ENCODE peak calls at places on chromosome 12, in ten cellular contexts. I is omental fat pad; V is CD8-positive, alpha-beta T cell; P is CD4-positive, alpha-beta T cell; L is MM.1S; G is GM12865; K is neural crest cell; Q is GM13976; N is choroid plexus epithelial cell; D is tibial artery. R is an unnamed sample.

GRCh38 chr12:101563197-101563596 is 31.6 kb upstream of the MYBPC1 start:
- DNase-seq in I (no peak), P (no peak), G (no peak), L (no peak), N (no peak), Q (no peak), D (no peak), V (no peak), K (no peak), R (no peak)

GRCh38 chr12:67590122-67590795 is 58.3 kb upstream of the DYRK2 start:
- DNase-seq in D (no peak), K (no peak), L (no peak), G (no peak), N (no peak), P (peak; percentile 32), V (peak; percentile 40), Q (no peak), I (no peak), R (no peak)

GRCh38 chr12:92326877-92327276 is 181.2 kb upstream of the BTG1 start:
- DNase-seq in K (no peak), G (no peak), V (no peak), P (no peak), I (no peak), Q (no peak), L (no peak), N (no peak), D (no peak), R (no peak)

GRCh38 chr12:123106640-123107359 is 44.1 kb downstream of the PITPNM2 start:
- DNase-seq in L (peak; percentile 46), P (peak; percentile 53), I (no peak), K (no peak), Q (peak; percentile 75), N (no peak), G (peak; percentile 74), V (peak; percentile 70), D (no peak), R (no peak)

GRCh38 chr12:19707948-19708409 is 268.7 kb downstream of the AEBP2 start:
- DNase-seq in Q (no peak), V (no peak), N (peak; percentile 21), I (no peak), D (no peak), K (no peak), G (no peak), L (no peak), P (no peak), R (peak; percentile 48)

GRCh38 chr12:117718141-117718540 is 250.6 kb downstream of the KSR2 start:
- DNase-seq in L (no peak), D (no peak), I (no peak), P (no peak), N (no peak), K (no peak), V (no peak), Q (no peak), G (no peak), R (no peak)

GRCh38 chr12:48586361-48586760 is 16.5 kb upstream of the LALBA start:
- DNase-seq in G (no peak), V (no peak), L (no peak), N (no peak), I (no peak), K (no peak), Q (no peak), D (no peak), P (no peak), R (no peak)

GRCh38 chr12:25771062-25771461 is 187.4 kb upstream of the RASSF8 start:
- DNase-seq in N (peak; percentile 68), P (no peak), G (peak; percentile 16), K (no peak), D (no peak), I (no peak), Q (no peak), V (no peak), L (no peak), R (no peak)

DNA sequence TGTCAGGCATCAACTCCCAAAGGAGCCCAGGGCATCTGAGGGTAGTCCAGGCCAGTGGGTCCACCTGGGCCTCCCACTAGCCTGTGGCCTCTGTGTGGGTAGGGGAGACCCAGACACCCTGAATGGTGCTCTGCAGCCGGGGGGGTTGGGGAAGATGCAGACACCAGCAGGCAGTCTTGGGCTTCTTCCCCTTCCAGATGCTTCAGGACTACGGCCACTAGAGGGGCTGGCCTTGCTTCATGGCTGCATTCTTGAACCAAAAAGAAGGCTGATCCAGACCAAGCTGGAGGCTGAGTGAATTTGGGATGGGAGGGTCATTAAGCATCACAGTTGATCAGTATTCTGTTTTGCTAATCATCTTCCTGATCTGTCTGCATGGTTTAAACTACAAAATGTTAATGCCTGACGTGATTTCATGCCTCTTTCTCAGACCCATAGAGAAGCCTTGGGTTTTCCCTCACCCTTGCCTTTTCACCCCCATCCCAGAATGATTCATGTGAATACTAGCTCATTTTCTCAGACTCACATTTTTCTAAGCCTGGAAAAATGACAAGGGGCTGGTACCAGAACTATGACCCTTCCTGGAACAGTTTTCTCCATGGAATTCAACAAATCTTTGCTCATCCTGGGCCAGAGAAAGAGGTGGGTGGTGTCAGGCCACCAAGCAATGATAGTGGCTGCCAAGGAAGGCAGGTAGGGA is 134.2 kb downstream of the NTF3 start:
- DNase-seq in Q (no peak), D (no peak), I (no peak), V (no peak), G (no peak), N (no peak), P (no peak), K (no peak), L (no peak), R (no peak)
- TF ChIP-seq CTCF in Q (no peak), D (no peak), I (no peak), V (no peak), G (no peak), N (no peak), P (no peak), K (no peak), L (no peak), R (no peak)

GRCh38 chr12:71552728-71553501 is 110.7 kb downstream of the ZFC3H1 start:
- DNase-seq in D (no peak), G (no peak), I (no peak), K (no peak), V (no peak), N (no peak), P (no peak), L (no peak), Q (no peak), R (no peak)

GRCh38 chr12:71546322-71546861 is 106.8 kb downstream of the LGR5 start:
- DNase-seq in L (no peak), K (no peak), Q (no peak), N (no peak), G (no peak), I (no peak), P (no peak), D (no peak), V (no peak), R (no peak)

GRCh38 chr12:71548906-71549305 is 109.3 kb downstream of the LGR5 start:
- DNase-seq in K (no peak), N (peak; percentile 8), I (no peak), P (no peak), D (no peak), G (no peak), L (no peak), Q (no peak), V (no peak), R (no peak)

GRCh38 chr12:71556471-71556870 is 107.2 kb downstream of the ZFC3H1 start:
- DNase-seq in Q (no peak), N (no peak), L (no peak), D (no peak), V (no peak), I (no peak), P (no peak), G (no peak), K (no peak), R (no peak)

GRCh38 chr12:71551529-71551928 is 111.9 kb downstream of the LGR5 start:
- DNase-seq in I (no peak), G (no peak), L (no peak), P (no peak), Q (no peak), V (no peak), K (no peak), N (peak; percentile 58), D (no peak), R (peak; percentile 31)
- TF ChIP-seq CTCF in I (no peak), G (peak; percentile 1), L (no peak), P (no peak), Q (peak; percentile 7), V (no peak), K (peak; percentile 56), N (peak; percentile 59), D (peak; percentile 26), R (peak; percentile 39)

GRCh38 chr12:107126688-107127481 is 33.5 kb upstream of the CRY1 start:
- DNase-seq in I (no peak), D (no peak), K (no peak), Q (no peak), G (no peak), V (no peak), P (no peak), L (no peak), N (peak; percentile 60), R (peak; percentile 14)
- TF ChIP-seq CTCF in I (no peak), D (no peak), K (peak; percentile 61), Q (no peak), G (peak; percentile 2), V (peak; percentile 23), P (peak; percentile 21), L (peak; percentile 17), N (peak; percentile 74), R (peak; percentile 40)

GRCh38 chr12:109156586-109156985 is 40.2 kb downstream of the ACACB start:
- DNase-seq in P (no peak), Q (no peak), D (no peak), K (no peak), V (no peak), L (no peak), G (no peak), I (no peak), N (no peak), R (no peak)

GRCh38 chr12:109156036-109156435 is 39.6 kb downstream of the ACACB start:
- DNase-seq in K (no peak), L (no peak), N (no peak), I (no peak), G (no peak), P (no peak), D (no peak), Q (no peak), V (no peak), R (no peak)

GRCh38 chr12:109153711-109154434 is 37.5 kb downstream of the ACACB start:
- DNase-seq in I (no peak), N (no peak), K (no peak), L (peak; percentile 33), P (no peak), G (no peak), V (peak; percentile 12), D (no peak), Q (no peak), R (peak; percentile 16)

GRCh38 chr12:109157986-109158385 is 41.6 kb downstream of the ACACB start:
- DNase-seq in I (no peak), Q (no peak), P (no peak), V (no peak), G (no peak), L (no peak), N (no peak), K (no peak), D (no peak), R (peak; percentile 45)

DNA sequence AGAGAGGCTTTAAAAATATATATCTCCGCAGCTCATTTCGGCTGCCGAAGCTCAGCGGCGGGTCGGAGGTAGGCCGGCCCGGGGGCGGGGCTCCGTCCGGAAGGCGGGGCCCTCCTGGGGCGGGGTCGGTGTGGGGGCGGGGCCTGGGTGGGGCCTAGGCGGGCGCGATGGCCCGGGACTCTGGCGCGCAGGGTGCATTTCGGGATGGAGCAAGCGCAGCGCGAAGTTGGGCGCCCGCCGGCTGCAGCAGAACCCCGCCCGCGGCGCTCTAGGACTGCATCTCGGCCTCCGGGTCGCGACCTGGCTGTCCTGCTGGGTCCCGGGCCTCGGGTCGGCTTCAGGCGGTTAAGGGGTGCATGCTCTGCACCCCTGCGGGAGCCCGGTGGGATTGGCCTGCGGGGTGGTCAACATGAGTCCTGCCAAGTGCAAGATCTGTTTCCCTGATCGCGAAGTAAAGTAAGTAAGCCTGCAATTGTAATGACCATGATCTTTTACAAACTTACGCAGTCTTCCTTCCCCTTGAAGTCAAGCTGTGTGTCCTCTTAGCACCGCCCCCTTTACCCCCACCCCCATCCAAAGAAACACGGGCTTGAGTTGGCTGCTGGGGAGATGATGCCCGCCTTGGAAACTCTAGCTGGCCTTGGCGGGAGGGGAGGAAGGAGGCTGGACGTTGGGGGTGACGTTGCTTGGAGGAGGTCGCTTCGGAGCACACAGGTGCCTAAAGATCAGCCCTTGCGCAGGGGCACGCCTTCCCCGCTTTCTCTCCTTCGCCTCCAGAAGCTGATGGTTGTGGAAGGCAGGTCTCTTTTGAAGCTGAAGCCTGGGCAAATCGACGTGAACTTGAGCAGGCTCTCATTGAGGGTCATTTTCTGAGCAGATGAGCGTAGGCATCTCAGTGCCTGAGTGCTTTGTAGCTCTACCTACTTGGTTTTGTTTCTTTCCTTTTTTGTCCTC is 38.4 kb downstream of the ACACB start:
- DNase-seq in N (peak; percentile 55), P (peak; percentile 76), I (peak; percentile 45), D (peak; percentile 77), K (peak; percentile 70), G (peak; percentile 81), L (peak; percentile 94), V (peak; percentile 76), Q (peak; percentile 95), R (peak; percentile 59)
- TF ChIP-seq CTCF in N (no peak), P (no peak), I (no peak), D (no peak), K (no peak), G (no peak), L (no peak), V (no peak), Q (no peak), R (no peak)

R was measured in fibroblast of villous mesenchyme.